ENCODE peak calls at places on chromosomes 2 and 18, in eight cellular contexts. S, J, O, M, T, I, F and K are unnamed samples.

GRCh38 chr18:59628995-59629394 is 68.2 kb downstream of the CCBE1 start:
- DNase-seq in S (no peak), J (no peak), O (no peak), M (no peak), T (no peak), I (no peak), F (no peak), K (no peak)

GRCh38 chr2:46392561-46393351 is 86.6 kb upstream of the TMEM247 start:
- DNase-seq in S (no peak), J (no peak), O (no peak), M (no peak), T (no peak), I (no peak), F (no peak), K (no peak)

GRCh38 chr2:217887841-217888665 is 114.7 kb downstream of the TNS1 start:
- DNase-seq in S (no peak), J (no peak), O (no peak), M (no peak), T (no peak), I (no peak), F (no peak), K (no peak)

GRCh38 chr2:233572468-233572867 is 5.9 kb upstream of the USP40 start:
- DNase-seq in S (no peak), J (no peak), O (no peak), M (no peak), T (no peak), I (no peak), F (no peak), K (no peak)

GRCh38 chr2:147351789-147352188 is 493.0 kb upstream of the ACVR2A start:
- DNase-seq in S (no peak), J (no peak), O (no peak), M (no peak), T (no peak), I (peak), F (no peak), K (no peak)

GRCh38 chr18:76350134-76351025 is 144.7 kb downstream of the ZNF516 start:
- DNase-seq in S (no peak), J (no peak), O (no peak), M (no peak), T (no peak), I (no peak), F (no peak), K (no peak)

GRCh38 chr2:161415041-161415440 is 1.1 kb upstream of the TBR1 start:
- DNase-seq in S (no peak), J (no peak), O (no peak), M (no peak), T (no peak), I (no peak), F (no peak), K (no peak)

GRCh38 chr2:65436825-65437221 is 4.4 kb upstream of the SPRED2 start:
- DNase-seq in S (no peak), J (no peak), O (no peak), M (no peak), T (no peak), I (no peak), F (peak), K (peak)

GRCh38 chr2:215839309-215839708 is 174.0 kb downstream of the MREG start:
- DNase-seq in S (no peak), J (no peak), O (no peak), M (no peak), T (no peak), I (no peak), F (no peak), K (no peak)

GRCh38 chr2:23356711-23357110 is 28.3 kb upstream of the KLHL29 start:
- DNase-seq in S (no peak), J (no peak), O (no peak), M (no peak), T (no peak), I (no peak), F (no peak), K (no peak)

GRCh38 chr2:45178359-45178758 is 169.1 kb upstream of the SIX2 start:
- DNase-seq in S (no peak), J (no peak), O (no peak), M (no peak), T (no peak), I (no peak), F (no peak), K (no peak)

GRCh38 chr2:88601302-88601701 is 26.0 kb downstream of the EIF2AK3 start:
- DNase-seq in S (no peak), J (no peak), O (no peak), M (peak), T (no peak), I (no peak), F (no peak), K (no peak)

GRCh38 chr2:119196301-119197124 is 27.1 kb upstream of the STEAP3 start:
- DNase-seq in S (no peak), J (peak), O (no peak), M (no peak), T (no peak), I (no peak), F (no peak), K (no peak)

GRCh38 chr2:15599994-15600393 is 8.3 kb downstream of the DDX1 start:
- DNase-seq in S (no peak), J (no peak), O (no peak), M (no peak), T (no peak), I (no peak), F (no peak), K (no peak)

GRCh38 chr2:160977376-160977775 is 182.9 kb upstream of the TANK start:
- DNase-seq in S (no peak), J (no peak), O (no peak), M (no peak), T (no peak), I (no peak), F (no peak), K (no peak)

GRCh38 chr2:112034924-112035323 is 20.1 kb upstream of the TMEM87B start:
- DNase-seq in S (no peak), J (no peak), O (no peak), M (no peak), T (no peak), I (no peak), F (no peak), K (no peak)

GRCh38 chr2:165682546-165682945 is 111.5 kb downstream of the GALNT3 start:
- DNase-seq in S (no peak), J (no peak), O (no peak), M (no peak), T (no peak), I (no peak), F (no peak), K (no peak)

GRCh38 chr18:48392266-48392665 is 16.9 kb downstream of the ZBTB7C start:
- DNase-seq in S (no peak), J (no peak), O (no peak), M (no peak), T (no peak), I (no peak), F (no peak), K (no peak)

GRCh38 chr2:16141641-16141921 is 201.2 kb downstream of the MYCN start:
- DNase-seq in S (no peak), J (no peak), O (no peak), M (no peak), T (no peak), I (no peak), F (no peak), K (no peak)

GRCh38 chr18:7684966-7685365 is 117.8 kb downstream of the PTPRM start:
- DNase-seq in S (no peak), J (peak), O (no peak), M (no peak), T (no peak), I (no peak), F (no peak), K (no peak)

GRCh38 chr2:189293164-189293563 is 113.6 kb upstream of the COL5A2 start:
- DNase-seq in S (no peak), J (no peak), O (no peak), M (no peak), T (no peak), I (no peak), F (no peak), K (no peak)

GRCh38 chr2:107529146-107529545 is 297.5 kb upstream of the RGPD4 start:
- DNase-seq in S (no peak), J (no peak), O (peak), M (peak), T (no peak), I (peak), F (no peak), K (no peak)

GRCh38 chr2:137838255-137839092 is 125.8 kb upstream of the HNMT start:
- DNase-seq in S (no peak), J (peak), O (peak), M (peak), T (no peak), I (peak), F (peak), K (no peak)

GRCh38 chr2:38935568-38936172 is 46.0 kb downstream of the ARHGEF33 start:
- DNase-seq in S (no peak), J (no peak), O (no peak), M (no peak), T (no peak), I (no peak), F (no peak), K (no peak)

GRCh38 chr18:37247499-37248161 is 318.0 kb downstream of the CELF4 start:
- DNase-seq in S (no peak), J (no peak), O (no peak), M (no peak), T (no peak), I (no peak), F (no peak), K (no peak)

GRCh38 chr18:6521804-6522418 is 107.2 kb upstream of the L3MBTL4 start:
- DNase-seq in S (no peak), J (no peak), O (peak), M (no peak), T (no peak), I (peak), F (peak), K (no peak)

GRCh38 chr2:235594041-235594440 is 100.2 kb downstream of the AGAP1 start:
- DNase-seq in S (no peak), J (peak), O (peak), M (peak), T (no peak), I (peak), F (peak), K (no peak)

GRCh38 chr2:143909577-143909976 is 610.3 kb downstream of the ZEB2 start:
- DNase-seq in S (no peak), J (no peak), O (no peak), M (no peak), T (no peak), I (no peak), F (no peak), K (no peak)

GRCh38 chr18:23585007-23585871 is 1.1 kb downstream of the NPC1 start:
- DNase-seq in S (no peak), J (peak), O (no peak), M (no peak), T (no peak), I (peak), F (peak), K (peak)

GRCh38 chr18:8609711-8610441 is 639 bp downstream of the RAB12 start:
- DNase-seq in S (peak), J (no peak), O (no peak), M (no peak), T (no peak), I (no peak), F (peak), K (no peak)

GRCh38 chr2:221596192-221596591 is 24.1 kb upstream of the EPHA4 start:
- DNase-seq in S (no peak), J (peak), O (peak), M (no peak), T (no peak), I (no peak), F (no peak), K (no peak)